ENCODE peak calls at places on chromosomes 13 and 19, in eight cellular contexts. C is BJ, W is GM10248, M is transverse colon, Z is cardiac fibroblast, X is lower leg skin, L is ovary, A is endothelial cell of umbilical vein. Y is an unnamed sample.

GRCh38 chr13:94329754-94330551 is 149.5 kb downstream of the DCT start:
- DNase-seq in C (peak), W (no peak), M (no peak), Z (peak), X (peak), L (peak), A (peak), Y (no peak)

GRCh38 chr19:42352893-42353259 is 27.4 kb downstream of the MEGF8 start:
- DNase-seq in C (no peak), W (no peak), M (no peak), Z (no peak), X (no peak), L (no peak), A (no peak), Y (no peak)

GRCh38 chr19:34505321-34506025 is 23.9 kb downstream of the WTIP start:
- DNase-seq in C (no peak), W (peak), M (no peak), Z (no peak), X (no peak), L (no peak), A (no peak), Y (no peak)

GRCh38 chr19:15014579-15014978 is 34.7 kb upstream of the CASP14 start:
- DNase-seq in C (no peak), W (no peak), M (no peak), Z (no peak), X (no peak), L (no peak), A (no peak), Y (no peak)

GRCh38 chr19:51470966-51471365 is 7.4 kb upstream of the CEACAM18 start:
- DNase-seq in C (no peak), W (no peak), M (no peak), Z (peak), X (no peak), L (no peak), A (no peak), Y (no peak)

GRCh38 chr13:34208326-34208725 is 390.4 kb downstream of the RFC3 start:
- DNase-seq in C (peak), W (no peak), M (no peak), Z (no peak), X (no peak), L (no peak), A (no peak), Y (no peak)

GRCh38 chr19:48991823-48992570 is 1.1 kb downstream of the GYS1 start:
- DNase-seq in C (no peak), W (peak), M (peak), Z (peak), X (peak), L (peak), A (peak), Y (peak)

GRCh38 chr19:1819211-1819975 is 7.3 kb upstream of the ATP8B3 start:
- DNase-seq in C (no peak), W (no peak), M (no peak), Z (no peak), X (no peak), L (no peak), A (no peak), Y (no peak)

GRCh38 chr19:44890366-44891015 is 563 bp upstream of the TOMM40 start:
- DNase-seq in C (peak), W (peak), M (no peak), Z (peak), X (peak), L (no peak), A (peak), Y (peak)

GRCh38 chr13:24254151-24254810 is 55.1 kb upstream of the C1QTNF9 start:
- DNase-seq in C (no peak), W (peak), M (no peak), Z (peak), X (no peak), L (no peak), A (no peak), Y (no peak)

GRCh38 chr13:71240906-71241305 is 626.1 kb downstream of the DACH1 start:
- DNase-seq in C (no peak), W (no peak), M (no peak), Z (peak), X (no peak), L (no peak), A (peak), Y (no peak)

GRCh38 chr19:57016491-57016890 is 103.3 kb upstream of the USP29 start:
- DNase-seq in C (no peak), W (no peak), M (no peak), Z (no peak), X (no peak), L (no peak), A (no peak), Y (no peak)
- TF ChIP-seq CTCF in C (no peak), W (no peak), M (no peak), Z (no peak), X (no peak), L (no peak), A (no peak), Y (no peak)

DNA sequence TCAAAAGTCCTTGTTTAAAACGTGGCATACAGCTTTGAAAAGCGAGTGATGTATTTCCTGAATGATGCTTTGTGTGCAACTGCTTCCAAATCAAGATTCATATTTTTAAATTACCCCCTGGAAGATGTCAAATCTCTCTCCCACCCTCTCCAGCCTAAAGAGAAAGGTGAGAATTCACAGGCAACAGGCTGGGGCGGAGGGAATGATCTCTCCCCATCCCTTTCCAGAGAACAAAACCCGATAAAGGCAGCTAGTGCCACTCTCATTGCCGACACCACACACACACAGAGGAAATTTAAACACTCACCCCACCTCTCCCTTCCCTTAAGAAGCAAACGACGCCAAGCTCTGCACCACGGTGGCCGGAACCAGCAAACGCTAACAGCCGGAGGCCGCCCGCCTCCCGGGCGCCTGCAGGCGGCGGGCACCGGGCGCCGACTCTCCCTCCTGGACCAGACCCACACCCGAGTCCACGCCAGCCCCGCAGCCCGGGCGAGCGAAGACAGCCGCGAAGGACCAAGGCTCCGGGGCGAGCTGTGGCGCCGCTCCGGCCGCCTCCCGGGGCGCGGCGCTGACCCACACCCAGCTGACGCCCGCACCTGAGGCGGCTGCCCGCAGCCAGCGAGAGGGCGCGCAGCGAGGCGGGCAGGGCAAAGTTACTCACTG is 485 bp downstream of the LNX2 start:
- DNase-seq in C (no peak), W (peak), M (peak), Z (peak), X (no peak), L (peak), A (peak), Y (no peak)
- TF ChIP-seq CTCF in C (peak), W (peak), M (peak), Z (no peak), X (no peak), L (no peak), A (no peak), Y (no peak)

GRCh38 chr19:16384688-16385087 is 60.1 kb downstream of the KLF2 start:
- DNase-seq in C (no peak), W (no peak), M (no peak), Z (no peak), X (no peak), L (no peak), A (no peak), Y (no peak)
- TF ChIP-seq CTCF in C (no peak), W (no peak), M (no peak), Z (no peak), X (no peak), L (no peak), A (no peak), Y (no peak)

DNA sequence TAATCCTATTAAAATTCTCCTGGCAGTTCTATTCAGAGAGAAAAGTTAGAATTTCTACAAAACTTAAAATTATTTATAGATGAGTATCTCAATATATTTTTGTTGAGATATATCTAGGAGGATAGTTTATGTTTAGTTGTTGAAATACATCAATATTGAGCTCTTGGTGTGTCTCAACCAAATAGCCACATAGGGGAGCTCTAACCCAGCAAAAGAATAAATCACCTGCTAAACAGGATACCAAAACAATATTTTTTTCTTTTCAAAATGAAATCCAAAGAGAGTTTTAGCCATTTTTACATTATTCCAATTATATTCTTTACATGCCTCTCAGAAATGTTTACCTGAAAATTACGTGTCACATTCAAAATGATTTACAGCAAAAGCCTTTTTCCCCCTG is 954.7 kb downstream of the SLITRK6 start:
- DNase-seq in C (no peak), W (no peak), M (no peak), Z (no peak), X (no peak), L (no peak), A (no peak), Y (no peak)
- TF ChIP-seq CTCF in C (no peak), W (peak), M (no peak), Z (no peak), X (no peak), L (no peak), A (no peak), Y (no peak)